ENCODE peak calls at places on chromosomes 1 and 21, in nine cellular contexts. R, G, X, W, C, O, K, B and Y are unnamed samples.

GRCh38 chr1:6359568-6360496 is 33.7 kb downstream of the ACOT7 start:
- DNase-seq in R (peak), G (peak), X (no peak), W (peak), C (peak), O (peak), K (peak), B (peak), Y (peak)

GRCh38 chr21:37088196-37088595 is 15.1 kb downstream of the TTC3 start:
- DNase-seq in R (no peak), G (no peak), X (no peak), W (no peak), C (no peak), O (no peak), K (no peak), B (no peak), Y (no peak)

GRCh38 chr1:61388586-61388985 is 306.2 kb downstream of the NFIA start:
- DNase-seq in R (no peak), G (no peak), X (no peak), W (peak), C (no peak), O (no peak), K (no peak), B (no peak), Y (no peak)

GRCh38 chr1:85554630-85555327 is 25.8 kb upstream of the CCN1 start:
- DNase-seq in R (no peak), G (no peak), X (no peak), W (no peak), C (no peak), O (no peak), K (no peak), B (no peak), Y (no peak)

GRCh38 chr1:21680918-21681317 is 11.8 kb upstream of the RAP1GAP start:
- DNase-seq in R (no peak), G (no peak), X (no peak), W (no peak), C (no peak), O (no peak), K (no peak), B (no peak), Y (no peak)

GRCh38 chr1:78254517-78254916 is 208.8 kb downstream of the GIPC2 start:
- DNase-seq in R (no peak), G (no peak), X (no peak), W (no peak), C (no peak), O (no peak), K (no peak), B (no peak), Y (no peak)

GRCh38 chr1:70319750-70320149 is 34.8 kb downstream of the ANKRD13C start:
- DNase-seq in R (no peak), G (no peak), X (no peak), W (peak), C (no peak), O (no peak), K (no peak), B (no peak), Y (no peak)

GRCh38 chr1:204139088-204139487 is 12.8 kb downstream of the ETNK2 start:
- DNase-seq in R (no peak), G (no peak), X (no peak), W (no peak), C (no peak), O (no peak), K (no peak), B (no peak), Y (no peak)

GRCh38 chr1:208207388-208208131 is 36.6 kb downstream of the PLXNA2 start:
- DNase-seq in R (peak), G (no peak), X (peak), W (peak), C (no peak), O (no peak), K (no peak), B (peak), Y (no peak)

GRCh38 chr1:154440031-154440430 is 34.9 kb downstream of the IL6R start:
- DNase-seq in R (no peak), G (no peak), X (no peak), W (no peak), C (no peak), O (no peak), K (no peak), B (no peak), Y (no peak)

GRCh38 chr1:2314803-2315710 is 76.3 kb downstream of the MORN1 start:
- DNase-seq in R (peak), G (peak), X (peak), W (no peak), C (peak), O (peak), K (peak), B (peak), Y (no peak)

GRCh38 chr1:245956225-245956624 is 550.9 kb downstream of the SMYD3 start:
- DNase-seq in R (no peak), G (no peak), X (no peak), W (peak), C (peak), O (no peak), K (no peak), B (peak), Y (no peak)

GRCh38 chr1:19377812-19378718 is 65.9 kb downstream of the SLC66A1 start:
- DNase-seq in R (no peak), G (no peak), X (no peak), W (no peak), C (no peak), O (no peak), K (no peak), B (peak), Y (no peak)

GRCh38 chr1:94955767-94956632 is 29.1 kb upstream of the CNN3 start:
- DNase-seq in R (peak), G (no peak), X (no peak), W (no peak), C (no peak), O (no peak), K (no peak), B (no peak), Y (no peak)

GRCh38 chr1:1852619-1853414 is 38.1 kb downstream of the GNB1 start:
- DNase-seq in R (no peak), G (no peak), X (no peak), W (no peak), C (no peak), O (no peak), K (no peak), B (no peak), Y (no peak)

GRCh38 chr1:24896176-24896575 is 33.9 kb downstream of the RUNX3 start:
- DNase-seq in R (no peak), G (peak), X (no peak), W (no peak), C (no peak), O (no peak), K (no peak), B (no peak), Y (no peak)

GRCh38 chr21:26495283-26495849 is 77.7 kb downstream of the CYYR1 start:
- DNase-seq in R (no peak), G (no peak), X (no peak), W (no peak), C (no peak), O (no peak), K (no peak), B (no peak), Y (no peak)

GRCh38 chr1:100404816-100405215 is 52.5 kb downstream of the CDC14A start:
- DNase-seq in R (no peak), G (no peak), X (no peak), W (no peak), C (no peak), O (no peak), K (no peak), B (no peak), Y (no peak)

GRCh38 chr1:28812669-28813468 is 899 bp downstream of the OPRD1 start:
- DNase-seq in R (no peak), G (no peak), X (peak), W (no peak), C (no peak), O (no peak), K (no peak), B (peak), Y (no peak)

GRCh38 chr1:21068937-21069336 is 107.8 kb downstream of the EIF4G3 start:
- DNase-seq in R (no peak), G (no peak), X (no peak), W (no peak), C (no peak), O (no peak), K (no peak), B (no peak), Y (no peak)

GRCh38 chr1:174713796-174714195 is 266.0 kb downstream of the GPR52 start:
- DNase-seq in R (no peak), G (no peak), X (no peak), W (no peak), C (no peak), O (no peak), K (no peak), B (no peak), Y (no peak)